ENCODE peak calls at places on chromosome 15, in nine cellular contexts. N, E, C, R, K, L, P, V and U are unnamed samples.

GRCh38 chr15:99110093-99110492 is 5.2 kb downstream of the SYNM start:
- DNase-seq in E (no peak), C (no peak), P (no peak), N (no peak), L (no peak), R (no peak), V (peak), K (no peak), U (no peak)

GRCh38 chr15:67884514-67885225 is 44.8 kb upstream of the RNU6-1 start:
- DNase-seq in R (peak), C (peak), E (peak), N (peak), L (peak), V (peak), P (peak), K (peak), U (peak)

GRCh38 chr15:89307046-89307587 is 27.5 kb downstream of the POLG start:
- DNase-seq in K (no peak), L (no peak), P (no peak), V (no peak), E (no peak), R (no peak), N (no peak), C (no peak), U (no peak)

GRCh38 chr15:70863450-70864218 is 9.7 kb upstream of the LARP6 start:
- DNase-seq in K (no peak), V (no peak), N (no peak), C (no peak), E (no peak), R (no peak), L (no peak), P (no peak), U (no peak)

GRCh38 chr15:92087211-92087610 is 233.7 kb downstream of the SLCO3A1 start:
- DNase-seq in V (no peak), K (no peak), C (no peak), R (no peak), N (no peak), E (no peak), P (no peak), L (no peak), U (no peak)

GRCh38 chr15:99447497-99448371 is 118.0 kb upstream of the MEF2A start:
- DNase-seq in K (no peak), E (no peak), L (peak), C (no peak), R (no peak), V (peak), P (no peak), N (no peak), U (no peak)

GRCh38 chr15:72167445-72167844 is 30.1 kb downstream of the GRAMD2A start:
- DNase-seq in L (no peak), V (no peak), K (no peak), C (no peak), P (no peak), E (no peak), N (no peak), R (no peak), U (no peak)

GRCh38 chr15:89177633-89178306 is 43.6 kb downstream of the RLBP1 start:
- DNase-seq in E (peak), L (peak), R (no peak), N (peak), P (peak), V (peak), K (no peak), C (peak), U (peak)

GRCh38 chr15:50206020-50206419 is 24.0 kb downstream of the SLC27A2 start:
- DNase-seq in V (no peak), R (no peak), L (no peak), E (no peak), K (no peak), C (no peak), P (no peak), N (no peak), U (no peak)

GRCh38 chr15:100869151-100869999 is 10.3 kb upstream of the ALDH1A3 start:
- DNase-seq in C (no peak), K (no peak), R (no peak), V (no peak), L (no peak), E (no peak), N (no peak), P (no peak), U (no peak)

GRCh38 chr15:37019479-37020433 is 80.6 kb downstream of the MEIS2 start:
- DNase-seq in E (no peak), V (no peak), K (no peak), L (peak), N (no peak), P (no peak), R (no peak), C (no peak), U (no peak)

GRCh38 chr15:41881925-41882688 is 11.7 kb downstream of the SPTBN5 start:
- DNase-seq in K (no peak), P (peak), R (no peak), L (no peak), C (no peak), V (no peak), N (peak), E (no peak), U (no peak)

GRCh38 chr15:62125763-62126162 is 39.3 kb downstream of the C2CD4B start:
- DNase-seq in R (no peak), V (no peak), K (no peak), P (no peak), L (peak), C (no peak), N (no peak), E (no peak), U (no peak)

GRCh38 chr15:43930079-43930478 is 103.3 kb downstream of the WDR76 start:
- DNase-seq in N (no peak), E (no peak), K (no peak), L (no peak), P (no peak), R (no peak), C (no peak), V (no peak), U (no peak)

GRCh38 chr15:66161575-66162118 is 91.9 kb downstream of the MEGF11 start:
- DNase-seq in N (no peak), L (no peak), K (no peak), V (no peak), R (no peak), C (no peak), E (no peak), P (no peak), U (no peak)

GRCh38 chr15:67433495-67434099 is 87.3 kb upstream of the C15orf61 start:
- DNase-seq in V (no peak), E (no peak), K (no peak), P (no peak), N (no peak), L (no peak), R (no peak), C (no peak), U (no peak)

GRCh38 chr15:55721554-55722185 is 21.3 kb downstream of the PRTG start:
- DNase-seq in N (no peak), L (no peak), R (no peak), K (no peak), E (no peak), V (no peak), C (no peak), P (no peak), U (no peak)

GRCh38 chr15:78934063-78935023 is 10.5 kb downstream of the CTSH start:
- DNase-seq in K (no peak), N (no peak), E (no peak), V (no peak), L (no peak), C (no peak), R (no peak), P (no peak), U (no peak)

GRCh38 chr15:88243156-88243555 is 13.4 kb downstream of the NTRK3 start:
- DNase-seq in N (no peak), K (no peak), E (no peak), V (no peak), P (no peak), L (no peak), C (no peak), R (no peak), U (no peak)

GRCh38 chr15:56254270-56254669 is 10.6 kb upstream of the RFX7 start:
- DNase-seq in V (no peak), C (no peak), P (no peak), N (no peak), L (no peak), R (no peak), K (no peak), E (no peak), U (no peak)

GRCh38 chr15:55661431-55661830 is 73.3 kb upstream of the PYGO1 start:
- DNase-seq in V (no peak), N (no peak), P (no peak), R (no peak), E (no peak), K (no peak), C (no peak), L (no peak), U (no peak)

GRCh38 chr15:29094711-29095110 is 174.9 kb downstream of the NSMCE3 start:
- DNase-seq in C (no peak), P (no peak), L (peak), K (no peak), E (no peak), N (no peak), R (no peak), V (no peak), U (no peak)

GRCh38 chr15:37014566-37014965 is 85.8 kb downstream of the MEIS2 start:
- DNase-seq in N (no peak), R (no peak), C (no peak), P (no peak), V (no peak), K (no peak), L (no peak), E (no peak), U (no peak)

GRCh38 chr15:43006991-43007390 is 86.4 kb upstream of the TTBK2 start:
- DNase-seq in E (no peak), R (no peak), K (no peak), L (no peak), N (no peak), C (no peak), P (no peak), V (no peak), U (no peak)

GRCh38 chr15:41917767-41918430 is 24.0 kb upstream of the SPTBN5 start:
- DNase-seq in K (no peak), N (peak), R (no peak), L (no peak), P (no peak), C (no peak), E (no peak), V (peak), U (no peak)